ENCODE peak calls at places on chromosomes 5 and 9, in ten cellular contexts. L is K562; A is activated CD4-positive, CD25-positive, alpha-beta regulatory T cell; V is memory B cell; E is stimulated activated CD4-positive, alpha-beta T cell treated with anti-CD3 and anti-CD28 coated beads, Interleukin-1b, Interleukin-23, amount 100 ng/mL, for 1 hour; C is Calu3; O is cerebellum; I is C1 segment of cervical spinal cord; X is activated effector memory CD4-positive, alpha-beta T cell treated with Interleukin-2 at 50 U/mL for 16 hours; M is Ammon's horn. D is an unnamed sample.

GRCh38 chr5:133873936-133874585 is 94.4 kb downstream of the C5orf15 start:
- DNase-seq in I (no peak), V (no peak), O (no peak), L (no peak), E (no peak), A (no peak), X (no peak), M (no peak), C (no peak), D (no peak)

GRCh38 chr9:124040935-124041816 is 29.6 kb downstream of the LHX2 start:
- DNase-seq in M (no peak), C (peak), X (peak), V (peak), L (peak), A (no peak), E (peak), I (no peak), O (peak), D (no peak)

GRCh38 chr9:20702565-20702964 is 18.5 kb downstream of the FOCAD start:
- DNase-seq in E (no peak), L (no peak), A (no peak), O (no peak), V (no peak), X (no peak), M (no peak), I (no peak), C (no peak), D (no peak)

GRCh38 chr9:131892890-131893289 is 153.0 kb upstream of the RAPGEF1 start:
- DNase-seq in O (no peak), I (no peak), V (no peak), L (no peak), X (no peak), E (no peak), C (no peak), M (no peak), A (no peak), D (no peak)

GRCh38 chr5:160772854-160773253 is 79.2 kb downstream of the ATP10B start:
- DNase-seq in A (no peak), E (no peak), V (no peak), L (no peak), C (no peak), M (no peak), I (no peak), X (no peak), O (no peak), D (no peak)

GRCh38 chr5:122187426-122187825 is 58.1 kb downstream of the ZNF474 start:
- DNase-seq in M (peak), A (no peak), X (no peak), L (peak), I (no peak), V (no peak), E (no peak), C (no peak), O (no peak), D (no peak)

GRCh38 chr5:109757490-109757889 is 67.8 kb downstream of the MAN2A1 start:
- DNase-seq in M (no peak), I (no peak), V (no peak), X (no peak), A (no peak), C (no peak), E (no peak), L (no peak), O (no peak), D (no peak)

GRCh38 chr5:36392818-36393217 is 91.1 kb upstream of the RANBP3L start:
- DNase-seq in X (no peak), I (no peak), M (no peak), A (no peak), O (no peak), C (no peak), E (no peak), L (no peak), V (no peak), D (no peak)

GRCh38 chr9:87389936-87390335 is 107.7 kb upstream of the DAPK1 start:
- DNase-seq in M (no peak), E (no peak), O (no peak), A (no peak), I (no peak), V (no peak), L (no peak), X (no peak), C (no peak), D (no peak)

GRCh38 chr5:123265551-123265950 is 157.7 kb downstream of the CEP120 start:
- DNase-seq in O (no peak), C (no peak), E (no peak), V (no peak), I (no peak), A (no peak), X (no peak), L (no peak), M (no peak), D (no peak)

GRCh38 chr9:135664266-135664665 is 1.2 kb downstream of the LCN9 start:
- DNase-seq in E (no peak), C (no peak), M (no peak), O (no peak), I (no peak), X (no peak), L (no peak), V (no peak), A (no peak), D (no peak)

GRCh38 chr5:124740991-124741583 is 5.4 kb downstream of the ZNF608 start:
- DNase-seq in M (no peak), L (no peak), O (no peak), E (no peak), V (no peak), I (no peak), A (no peak), X (no peak), C (no peak), D (no peak)

GRCh38 chr5:132428811-132429440 is 59.4 kb downstream of the SLC22A5 start:
- DNase-seq in O (no peak), A (no peak), L (no peak), E (no peak), X (no peak), I (no peak), V (no peak), M (no peak), C (no peak), D (no peak)

GRCh38 chr9:15430920-15431844 is 8.5 kb downstream of the SNAPC3 start:
- DNase-seq in X (no peak), V (no peak), E (no peak), I (peak), L (no peak), O (no peak), A (no peak), M (peak), C (no peak), D (peak)

GRCh38 chr5:92468307-92468706 is 1085.2 kb upstream of the ARRDC3 start:
- DNase-seq in I (no peak), V (no peak), X (no peak), C (no peak), O (no peak), M (no peak), E (no peak), L (no peak), A (no peak), D (no peak)

GRCh38 chr9:137103206-137103999 is 11.1 kb downstream of the DPP7 start:
- DNase-seq in L (no peak), V (no peak), M (no peak), X (no peak), A (no peak), O (no peak), C (no peak), E (no peak), I (no peak), D (no peak)

GRCh38 chr5:38695021-38695961 is 138.8 kb upstream of the LIFR start:
- DNase-seq in C (no peak), E (no peak), I (no peak), A (no peak), X (no peak), M (no peak), V (no peak), O (no peak), L (no peak), D (no peak)

GRCh38 chr5:154320690-154321089 is 125.1 kb upstream of the SAP30L start:
- DNase-seq in E (no peak), X (no peak), L (no peak), C (no peak), A (no peak), V (no peak), I (no peak), M (no peak), O (no peak), D (no peak)

GRCh38 chr5:64451551-64451950 is 54.3 kb upstream of the RGS7BP start:
- DNase-seq in I (no peak), C (no peak), V (no peak), O (no peak), E (no peak), X (no peak), M (no peak), L (no peak), A (no peak), D (no peak)

GRCh38 chr5:65907138-65907537 is 19.2 kb upstream of the ERBIN start:
- DNase-seq in A (no peak), M (no peak), V (no peak), I (no peak), E (no peak), C (no peak), X (no peak), L (no peak), O (no peak), D (no peak)

GRCh38 chr9:78472111-78472510 is 175.2 kb downstream of the PSAT1 start:
- DNase-seq in C (no peak), E (no peak), M (no peak), O (no peak), I (no peak), L (no peak), A (no peak), V (no peak), X (no peak), D (no peak)

GRCh38 chr5:108615216-108615615 is 132.5 kb upstream of the FER start:
- DNase-seq in E (no peak), C (no peak), O (no peak), I (no peak), V (no peak), A (no peak), M (no peak), L (no peak), X (no peak), D (no peak)

GRCh38 chr5:122704247-122705036 is 70.4 kb upstream of the SNX2 start:
- DNase-seq in M (peak), I (no peak), X (no peak), C (no peak), E (no peak), A (no peak), V (no peak), L (peak), O (no peak), D (peak)

GRCh38 chr5:53422539-53422938 is 57.9 kb upstream of the FST start:
- DNase-seq in I (no peak), E (no peak), C (no peak), A (no peak), L (no peak), O (no peak), X (no peak), M (no peak), V (no peak), D (no peak)

GRCh38 chr5:127590154-127590722 is 58.6 kb upstream of the CTXN3 start:
- DNase-seq in A (no peak), M (no peak), X (no peak), E (no peak), O (no peak), V (no peak), L (no peak), I (no peak), C (no peak), D (no peak)

GRCh38 chr9:5440426-5440825 is 2.7 kb upstream of the PLGRKT start:
- DNase-seq in A (no peak), O (no peak), M (no peak), V (no peak), C (no peak), X (no peak), I (no peak), L (no peak), E (no peak), D (no peak)

GRCh38 chr9:126219717-126220116 is 106.9 kb upstream of the MVB12B start:
- DNase-seq in I (no peak), C (no peak), X (no peak), M (no peak), L (no peak), E (no peak), A (no peak), O (no peak), V (no peak), D (no peak)

GRCh38 chr9:27749838-27750237 is 176.6 kb upstream of the C9orf72 start:
- DNase-seq in C (no peak), M (peak), X (no peak), V (no peak), L (no peak), I (no peak), O (no peak), E (no peak), A (no peak), D (peak)

GRCh38 chr5:170551622-170552021 is 47.8 kb downstream of the KCNIP1 start:
- DNase-seq in X (no peak), M (no peak), I (no peak), A (no peak), E (no peak), C (no peak), O (no peak), V (no peak), L (no peak), D (no peak)

GRCh38 chr9:128412120-128412790 is 8.4 kb upstream of the CERCAM start:
- DNase-seq in X (peak), I (peak), O (no peak), C (peak), A (peak), L (peak), E (no peak), M (peak), V (no peak), D (peak)

GRCh38 chr5:112757468-112758208 is 20.0 kb downstream of the APC start:
- DNase-seq in M (peak), E (no peak), O (peak), L (peak), V (no peak), X (no peak), A (no peak), I (peak), C (peak), D (peak)

GRCh38 chr9:19619221-19619620 is 169.6 kb downstream of the SLC24A2 start:
- DNase-seq in E (no peak), M (peak), O (no peak), I (peak), C (no peak), L (no peak), V (no peak), A (no peak), X (no peak), D (no peak)

GRCh38 chr5:134125195-134126015 is 10.9 kb downstream of the TCF7 start:
- DNase-seq in X (no peak), C (peak), I (peak), M (peak), E (no peak), O (peak), L (no peak), A (no peak), V (no peak), D (no peak)

GRCh38 chr5:54309751-54310432 is 481 bp downstream of the ARL15 start:
- DNase-seq in I (no peak), L (no peak), A (no peak), O (peak), E (peak), C (peak), X (peak), V (no peak), M (peak), D (peak)

GRCh38 chr5:64654184-64654938 is 35.9 kb upstream of the SHISAL2B start:
- DNase-seq in O (no peak), M (no peak), L (no peak), A (no peak), E (no peak), X (no peak), V (no peak), C (no peak), I (no peak), D (no peak)

GRCh38 chr9:77752566-77752965 is 104.4 kb upstream of the GNA14 start:
- DNase-seq in I (no peak), C (no peak), A (no peak), E (no peak), V (no peak), O (no peak), L (no peak), X (no peak), M (no peak), D (no peak)